ENCODE peak calls at places on chromosomes 11 and 22, in nine cellular contexts. One of them, this sample, is unnamed.

GRCh38 chr11:105177658-105178057 is 38.1 kb upstream of the CARD18 start:
- DNase-seq in dorsolateral prefrontal cortex: no peak
- DNase-seq in neural crest cell: no peak
- DNase-seq in cardiac muscle cell: no peak
- DNase-seq in fibroblast of lung: peak
- DNase-seq in nephron progenitor cell: no peak
- DNase-seq in fibroblast of mammary gland: peak
- DNase-seq in kidney epithelial cell: no peak
- DNase-seq in endothelial cell: no peak
- DNase-seq in this sample: no peak

GRCh38 chr22:37195921-37196320 is 7.9 kb upstream of the C1QTNF6 start:
- DNase-seq in dorsolateral prefrontal cortex: no peak
- DNase-seq in neural crest cell: no peak
- DNase-seq in cardiac muscle cell: no peak
- DNase-seq in fibroblast of lung: peak
- DNase-seq in nephron progenitor cell: no peak
- DNase-seq in fibroblast of mammary gland: peak
- DNase-seq in kidney epithelial cell: no peak
- DNase-seq in endothelial cell: no peak
- DNase-seq in this sample: no peak

GRCh38 chr22:26122920-26123468 is 46.3 kb upstream of the SEZ6L start:
- DNase-seq in dorsolateral prefrontal cortex: no peak
- DNase-seq in neural crest cell: no peak
- DNase-seq in cardiac muscle cell: no peak
- DNase-seq in fibroblast of lung: no peak
- DNase-seq in nephron progenitor cell: no peak
- DNase-seq in fibroblast of mammary gland: no peak
- DNase-seq in kidney epithelial cell: no peak
- DNase-seq in endothelial cell: no peak
- DNase-seq in this sample: no peak

GRCh38 chr11:60367009-60367408 is 11.3 kb upstream of the MS4A7 start:
- DNase-seq in dorsolateral prefrontal cortex: no peak
- DNase-seq in neural crest cell: no peak
- DNase-seq in cardiac muscle cell: no peak
- DNase-seq in fibroblast of lung: no peak
- DNase-seq in nephron progenitor cell: no peak
- DNase-seq in fibroblast of mammary gland: no peak
- DNase-seq in kidney epithelial cell: no peak
- DNase-seq in endothelial cell: no peak
- DNase-seq in this sample: no peak

GRCh38 chr11:15327786-15328231 is 213.1 kb downstream of the INSC start:
- DNase-seq in dorsolateral prefrontal cortex: peak
- DNase-seq in neural crest cell: peak
- DNase-seq in cardiac muscle cell: peak
- DNase-seq in fibroblast of lung: peak
- DNase-seq in nephron progenitor cell: peak
- DNase-seq in fibroblast of mammary gland: peak
- DNase-seq in kidney epithelial cell: peak
- DNase-seq in endothelial cell: peak
- DNase-seq in this sample: peak

GRCh38 chr22:19756288-19757128 is 4.1 kb upstream of the TBX1 start:
- DNase-seq in dorsolateral prefrontal cortex: no peak
- DNase-seq in neural crest cell: no peak
- DNase-seq in cardiac muscle cell: peak
- DNase-seq in fibroblast of lung: no peak
- DNase-seq in nephron progenitor cell: peak
- DNase-seq in fibroblast of mammary gland: no peak
- DNase-seq in kidney epithelial cell: no peak
- DNase-seq in endothelial cell: no peak
- DNase-seq in this sample: peak

GRCh38 chr22:40241200-40241763 is 63.6 kb downstream of the TNRC6B start:
- DNase-seq in dorsolateral prefrontal cortex: no peak
- DNase-seq in neural crest cell: no peak
- DNase-seq in cardiac muscle cell: no peak
- DNase-seq in fibroblast of lung: no peak
- DNase-seq in nephron progenitor cell: no peak
- DNase-seq in fibroblast of mammary gland: no peak
- DNase-seq in kidney epithelial cell: no peak
- DNase-seq in endothelial cell: no peak
- DNase-seq in this sample: no peak

GRCh38 chr22:33325232-33326004 is 267.2 kb upstream of the SYN3 start:
- DNase-seq in dorsolateral prefrontal cortex: no peak
- DNase-seq in neural crest cell: no peak
- DNase-seq in cardiac muscle cell: peak
- DNase-seq in fibroblast of lung: no peak
- DNase-seq in nephron progenitor cell: no peak
- DNase-seq in fibroblast of mammary gland: no peak
- DNase-seq in kidney epithelial cell: no peak
- DNase-seq in endothelial cell: no peak
- DNase-seq in this sample: no peak

GRCh38 chr11:7826316-7826715 is 29.6 kb upstream of the OR5P2 start:
- DNase-seq in dorsolateral prefrontal cortex: no peak
- DNase-seq in neural crest cell: no peak
- DNase-seq in cardiac muscle cell: no peak
- DNase-seq in fibroblast of lung: no peak
- DNase-seq in nephron progenitor cell: no peak
- DNase-seq in fibroblast of mammary gland: no peak
- DNase-seq in kidney epithelial cell: no peak
- DNase-seq in endothelial cell: no peak
- DNase-seq in this sample: no peak

DNA sequence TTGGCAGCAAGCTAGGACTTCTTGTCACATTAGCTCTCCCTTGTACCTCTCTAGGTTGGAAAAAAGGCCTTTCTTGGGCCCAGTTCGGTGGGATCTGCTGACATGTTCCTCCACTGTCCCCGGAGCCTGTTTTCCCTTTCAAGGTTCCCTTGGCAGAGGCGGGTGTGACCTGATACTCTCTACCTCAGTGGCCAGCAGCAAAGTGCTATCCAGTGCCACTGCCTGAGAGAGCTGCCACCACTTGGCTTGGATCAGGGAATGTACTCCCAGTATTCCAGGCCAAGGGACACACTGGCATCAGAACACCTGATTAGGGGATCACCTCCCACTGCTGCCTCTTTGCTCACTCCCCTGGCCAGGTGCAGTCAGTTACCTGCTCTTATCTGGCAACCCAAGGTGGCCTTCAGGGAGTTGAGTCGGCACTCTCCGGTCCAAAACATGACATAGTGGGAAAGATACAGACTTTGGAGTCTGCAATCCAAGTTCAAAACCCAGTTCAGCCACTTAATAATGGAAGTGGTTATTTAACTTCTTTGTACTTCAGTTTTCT is 17.8 kb upstream of the NAV2 start:
- DNase-seq in dorsolateral prefrontal cortex: no peak
- DNase-seq in neural crest cell: no peak
- DNase-seq in cardiac muscle cell: no peak
- DNase-seq in fibroblast of lung: no peak
- DNase-seq in nephron progenitor cell: no peak
- DNase-seq in fibroblast of mammary gland: no peak
- DNase-seq in kidney epithelial cell: no peak
- DNase-seq in endothelial cell: no peak
- DNase-seq in this sample: no peak
- TF ChIP-seq CTCF in dorsolateral prefrontal cortex: no peak
- TF ChIP-seq CTCF in neural crest cell: no peak
- TF ChIP-seq CTCF in cardiac muscle cell: no peak
- TF ChIP-seq CTCF in fibroblast of lung: no peak
- TF ChIP-seq CTCF in nephron progenitor cell: no peak
- TF ChIP-seq CTCF in fibroblast of mammary gland: no peak
- TF ChIP-seq CTCF in kidney epithelial cell: no peak
- TF ChIP-seq CTCF in endothelial cell: no peak
- TF ChIP-seq CTCF in this sample: no peak

GRCh38 chr11:131583823-131584222 is 213.4 kb downstream of the NTM start:
- DNase-seq in dorsolateral prefrontal cortex: no peak
- DNase-seq in neural crest cell: no peak
- DNase-seq in cardiac muscle cell: no peak
- DNase-seq in fibroblast of lung: no peak
- DNase-seq in nephron progenitor cell: no peak
- DNase-seq in fibroblast of mammary gland: no peak
- DNase-seq in kidney epithelial cell: no peak
- DNase-seq in endothelial cell: no peak
- DNase-seq in this sample: no peak

GRCh38 chr11:131581006-131581405 is 210.6 kb downstream of the NTM start:
- DNase-seq in dorsolateral prefrontal cortex: no peak
- DNase-seq in neural crest cell: no peak
- DNase-seq in cardiac muscle cell: no peak
- DNase-seq in fibroblast of lung: peak
- DNase-seq in nephron progenitor cell: no peak
- DNase-seq in fibroblast of mammary gland: no peak
- DNase-seq in kidney epithelial cell: no peak
- DNase-seq in endothelial cell: no peak
- DNase-seq in this sample: no peak

GRCh38 chr11:131588057-131588456 is 217.6 kb downstream of the NTM start:
- DNase-seq in dorsolateral prefrontal cortex: no peak
- DNase-seq in neural crest cell: no peak
- DNase-seq in cardiac muscle cell: no peak
- DNase-seq in fibroblast of lung: no peak
- DNase-seq in nephron progenitor cell: no peak
- DNase-seq in fibroblast of mammary gland: no peak
- DNase-seq in kidney epithelial cell: no peak
- DNase-seq in endothelial cell: no peak
- DNase-seq in this sample: no peak

GRCh38 chr11:131582021-131582531 is 211.7 kb downstream of the NTM start:
- DNase-seq in dorsolateral prefrontal cortex: no peak
- DNase-seq in neural crest cell: no peak
- DNase-seq in cardiac muscle cell: no peak
- DNase-seq in fibroblast of lung: no peak
- DNase-seq in nephron progenitor cell: no peak
- DNase-seq in fibroblast of mammary gland: no peak
- DNase-seq in kidney epithelial cell: no peak
- DNase-seq in endothelial cell: no peak
- DNase-seq in this sample: no peak

DNA sequence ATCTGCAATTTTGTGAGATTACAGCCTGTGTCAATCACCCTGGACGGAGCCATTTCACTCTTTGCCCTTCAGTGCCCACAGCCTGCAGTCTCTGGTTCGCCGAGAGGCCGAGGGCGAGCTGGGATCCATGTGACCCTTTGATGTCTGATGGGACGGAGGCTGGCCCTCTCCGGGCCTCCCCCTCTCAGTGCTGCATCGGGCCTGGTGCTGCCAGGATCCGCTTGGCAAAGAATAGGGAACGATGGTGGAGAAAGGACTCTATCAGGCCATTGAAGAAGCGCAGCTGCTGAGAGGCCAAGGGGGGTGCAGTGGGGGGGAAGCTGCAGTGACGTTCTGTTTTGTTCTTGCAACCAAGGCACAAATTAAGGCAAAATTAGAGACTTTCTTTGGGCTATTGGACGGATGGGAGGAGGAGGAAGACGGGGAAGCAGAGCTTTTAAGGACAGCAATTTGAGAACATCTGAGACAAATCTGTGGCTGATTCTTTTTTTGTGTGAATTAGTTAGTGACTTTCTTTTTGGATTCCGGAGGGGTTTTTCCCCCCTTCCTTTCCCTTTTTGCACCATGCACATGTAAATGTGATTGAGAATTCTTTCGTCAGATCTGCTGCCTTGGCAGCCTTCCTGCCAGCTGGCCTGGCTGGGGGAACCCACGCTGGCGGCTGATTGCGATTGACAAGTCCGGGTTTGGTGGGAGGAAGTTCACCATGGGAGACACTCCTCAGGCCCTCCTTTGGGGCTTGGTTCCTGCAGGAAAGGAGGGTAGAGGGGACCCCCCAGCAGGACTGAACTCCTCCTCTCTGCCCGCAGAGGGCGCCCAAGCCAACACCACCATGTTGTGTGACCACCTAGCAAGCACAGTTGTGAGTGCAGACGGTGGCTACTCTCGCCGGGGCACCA is 214.5 kb downstream of the NTM start:
- DNase-seq in dorsolateral prefrontal cortex: peak
- DNase-seq in neural crest cell: peak
- DNase-seq in cardiac muscle cell: peak
- DNase-seq in fibroblast of lung: no peak
- DNase-seq in nephron progenitor cell: peak
- DNase-seq in fibroblast of mammary gland: no peak
- DNase-seq in kidney epithelial cell: no peak
- DNase-seq in endothelial cell: peak
- DNase-seq in this sample: no peak
- TF ChIP-seq CTCF in dorsolateral prefrontal cortex: peak
- TF ChIP-seq CTCF in neural crest cell: peak
- TF ChIP-seq CTCF in cardiac muscle cell: peak
- TF ChIP-seq CTCF in fibroblast of lung: peak
- TF ChIP-seq CTCF in nephron progenitor cell: peak
- TF ChIP-seq CTCF in fibroblast of mammary gland: no peak
- TF ChIP-seq CTCF in kidney epithelial cell: peak
- TF ChIP-seq CTCF in endothelial cell: peak
- TF ChIP-seq CTCF in this sample: peak

DNA sequence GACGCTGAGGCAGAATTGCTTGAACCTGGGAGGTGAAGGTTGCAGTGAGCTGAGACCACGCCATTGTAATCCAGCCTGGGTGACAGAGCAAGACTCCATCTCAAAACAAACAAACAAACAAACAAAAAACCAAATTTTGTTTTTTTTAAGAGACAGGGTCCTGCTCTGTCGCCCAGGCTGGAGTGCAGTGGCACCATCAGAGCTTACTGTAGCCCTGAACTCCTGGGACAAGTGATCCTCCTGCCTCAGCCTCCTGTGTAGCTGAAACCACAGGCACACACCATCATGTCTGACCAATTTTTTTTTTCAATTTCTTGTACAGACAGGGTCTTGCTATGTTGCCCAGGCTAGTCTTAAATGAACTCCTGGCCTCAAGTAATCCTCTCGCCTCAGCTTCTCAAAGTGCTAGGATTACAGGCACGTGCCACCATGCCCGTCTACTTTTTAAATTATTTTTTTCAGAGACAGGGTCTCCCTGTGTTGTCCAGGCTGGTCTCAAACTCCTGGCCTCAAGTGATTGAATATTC is 13.2 kb upstream of the PPM1F start:
- DNase-seq in dorsolateral prefrontal cortex: no peak
- DNase-seq in neural crest cell: no peak
- DNase-seq in cardiac muscle cell: no peak
- DNase-seq in fibroblast of lung: no peak
- DNase-seq in nephron progenitor cell: no peak
- DNase-seq in fibroblast of mammary gland: no peak
- DNase-seq in kidney epithelial cell: no peak
- DNase-seq in endothelial cell: no peak
- DNase-seq in this sample: no peak
- TF ChIP-seq CTCF in dorsolateral prefrontal cortex: no peak
- TF ChIP-seq CTCF in neural crest cell: no peak
- TF ChIP-seq CTCF in cardiac muscle cell: no peak
- TF ChIP-seq CTCF in fibroblast of lung: no peak
- TF ChIP-seq CTCF in nephron progenitor cell: no peak
- TF ChIP-seq CTCF in fibroblast of mammary gland: no peak
- TF ChIP-seq CTCF in kidney epithelial cell: no peak
- TF ChIP-seq CTCF in endothelial cell: no peak
- TF ChIP-seq CTCF in this sample: no peak

GRCh38 chr11:41437006-41437405 is 22.4 kb downstream of the LRRC4C start:
- DNase-seq in dorsolateral prefrontal cortex: no peak
- DNase-seq in neural crest cell: no peak
- DNase-seq in cardiac muscle cell: no peak
- DNase-seq in fibroblast of lung: no peak
- DNase-seq in nephron progenitor cell: no peak
- DNase-seq in fibroblast of mammary gland: no peak
- DNase-seq in kidney epithelial cell: no peak
- DNase-seq in endothelial cell: no peak
- DNase-seq in this sample: no peak

DNA sequence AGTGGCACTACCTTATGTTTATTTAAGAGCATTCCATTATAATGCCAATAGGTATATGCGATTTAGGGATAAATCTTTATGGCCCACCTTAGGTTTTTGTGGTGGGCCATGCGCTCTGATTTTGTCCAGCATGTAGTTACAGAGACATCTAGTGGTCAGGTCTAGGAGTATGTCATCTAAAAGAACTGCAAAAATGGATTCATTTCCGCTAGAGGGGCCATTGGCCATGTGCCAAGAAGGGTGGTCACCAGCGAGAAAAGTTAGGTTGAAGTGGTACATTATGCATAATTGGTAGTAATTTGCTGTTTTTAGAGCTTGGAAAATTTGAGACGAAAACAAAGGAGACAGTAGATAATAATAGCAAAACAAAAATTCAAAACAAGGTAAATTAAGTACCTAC is 27.7 kb downstream of the LRRC4C start:
- DNase-seq in dorsolateral prefrontal cortex: no peak
- DNase-seq in neural crest cell: peak
- DNase-seq in cardiac muscle cell: peak
- DNase-seq in fibroblast of lung: no peak
- DNase-seq in nephron progenitor cell: peak
- DNase-seq in fibroblast of mammary gland: no peak
- DNase-seq in kidney epithelial cell: no peak
- DNase-seq in endothelial cell: peak
- DNase-seq in this sample: no peak
- TF ChIP-seq CTCF in dorsolateral prefrontal cortex: peak
- TF ChIP-seq CTCF in neural crest cell: peak
- TF ChIP-seq CTCF in cardiac muscle cell: peak
- TF ChIP-seq CTCF in fibroblast of lung: no peak
- TF ChIP-seq CTCF in nephron progenitor cell: peak
- TF ChIP-seq CTCF in fibroblast of mammary gland: peak
- TF ChIP-seq CTCF in kidney epithelial cell: peak
- TF ChIP-seq CTCF in endothelial cell: peak
- TF ChIP-seq CTCF in this sample: peak